ENCODE peak calls at places on chromosome 15, in five cellular contexts. E, J, L, Z and B are unnamed samples.

GRCh38 chr15:77064539-77065308 is 6.2 kb downstream of the TSPAN3 start:
- DNase-seq in E (no peak), J (no peak), L (no peak), Z (no peak), B (no peak)

GRCh38 chr15:25345943-25346342 is 92.9 kb downstream of the UBE3A start:
- DNase-seq in E (peak), J (peak), L (no peak), Z (peak), B (no peak)

GRCh38 chr15:94749848-94750617 is 518.7 kb downstream of the MCTP2 start:
- DNase-seq in E (no peak), J (no peak), L (no peak), Z (no peak), B (no peak)

GRCh38 chr15:52011711-52012144 is 7.3 kb upstream of the MAPK6 start:
- DNase-seq in E (no peak), J (no peak), L (no peak), Z (no peak), B (no peak)

GRCh38 chr15:24971772-24972171 is 17.0 kb downstream of the SNRPN start:
- DNase-seq in E (no peak), J (no peak), L (no peak), Z (no peak), B (no peak)

GRCh38 chr15:71804695-71805470 is 5.5 kb upstream of the NR2E3 start:
- DNase-seq in E (no peak), J (no peak), L (peak), Z (no peak), B (no peak)

GRCh38 chr15:88274534-88275460 is 18.3 kb upstream of the NTRK3 start:
- DNase-seq in E (peak), J (peak), L (peak), Z (peak), B (peak)

GRCh38 chr15:69522361-69522760 is 69.7 kb downstream of the RPLP1 start:
- DNase-seq in E (no peak), J (peak), L (no peak), Z (no peak), B (no peak)

GRCh38 chr15:68303560-68304436 is 26.3 kb downstream of the FEM1B start:
- DNase-seq in E (no peak), J (peak), L (no peak), Z (no peak), B (no peak)

GRCh38 chr15:92047900-92048299 is 194.4 kb downstream of the SLCO3A1 start:
- DNase-seq in E (no peak), J (no peak), L (no peak), Z (no peak), B (no peak)

GRCh38 chr15:92012368-92012629 is 158.8 kb downstream of the SLCO3A1 start:
- DNase-seq in E (no peak), J (no peak), L (no peak), Z (no peak), B (no peak)

GRCh38 chr15:51144021-51144532 is 49.4 kb upstream of the TNFAIP8L3 start:
- DNase-seq in E (peak), J (no peak), L (no peak), Z (no peak), B (peak)

GRCh38 chr15:35519536-35520149 is 26.3 kb downstream of the DPH6 start:
- DNase-seq in E (peak), J (no peak), L (peak), Z (no peak), B (no peak)

DNA sequence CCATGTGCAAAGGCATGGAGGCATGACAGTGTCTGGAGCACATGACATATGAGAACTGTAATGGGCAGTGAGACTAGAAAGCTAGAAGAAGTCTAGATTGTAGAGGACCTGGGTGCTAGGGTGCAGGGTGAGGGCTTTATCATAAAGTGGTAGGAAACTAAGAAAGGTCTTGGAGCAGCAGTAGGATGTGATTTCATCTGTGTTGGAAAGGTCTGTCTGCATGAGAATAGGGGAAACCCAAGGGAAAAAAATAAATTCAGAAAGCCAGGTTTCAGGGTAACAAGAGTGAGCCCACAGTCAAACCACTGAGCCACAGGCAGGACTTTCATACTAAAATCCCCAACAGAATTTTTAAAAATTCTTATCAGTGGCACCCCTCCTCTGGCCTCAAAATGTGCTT is 54.5 kb downstream of the CCDC33 start:
- DNase-seq in E (no peak), J (no peak), L (no peak), Z (no peak), B (no peak)
- H3K4me3 ChIP-seq in E (no peak), J (no peak), L (no peak), Z (no peak), B (no peak)

DNA sequence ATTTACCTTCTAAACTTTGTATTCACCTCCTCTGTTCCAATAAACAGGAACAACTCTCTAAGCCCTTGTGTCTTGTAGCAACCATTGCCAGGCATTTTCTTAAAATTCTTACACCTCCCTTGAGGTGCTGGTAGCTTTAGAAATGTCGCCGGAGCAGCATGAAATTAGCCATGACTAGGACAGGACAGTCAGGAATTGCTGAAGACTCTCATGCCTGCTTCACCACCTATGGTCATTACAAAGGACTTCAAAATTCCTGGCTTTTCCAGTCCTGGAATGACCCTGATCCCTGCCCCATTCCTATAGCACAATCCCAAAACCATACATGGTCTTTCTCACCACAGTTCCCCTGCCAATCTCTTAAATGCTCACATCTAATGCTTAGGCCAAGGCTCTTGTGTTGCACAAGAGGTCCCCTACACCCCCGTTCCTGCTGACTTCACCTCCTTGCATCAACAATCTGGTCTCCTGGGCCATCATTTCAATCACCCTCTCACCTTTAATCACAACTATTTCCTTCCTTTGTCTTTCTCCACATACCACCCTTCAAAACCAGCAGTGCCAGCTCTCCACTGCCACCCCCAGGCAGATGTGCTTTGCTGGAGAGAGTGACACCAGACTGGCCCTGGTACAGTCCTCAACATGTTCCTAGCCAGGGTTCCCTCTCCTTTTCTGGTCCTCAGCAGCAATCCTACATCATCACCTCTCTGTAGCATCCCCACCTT is 113.2 kb upstream of the TJP1 start:
- DNase-seq in E (no peak), J (no peak), L (no peak), Z (no peak), B (no peak)
- TF ChIP-seq CTCF in E (no peak), J (no peak), L (peak), Z (peak), B (peak)

GRCh38 chr15:63169796-63170195 is 12.5 kb upstream of the RPS27L start:
- DNase-seq in E (no peak), J (no peak), L (no peak), Z (no peak), B (no peak)

GRCh38 chr15:63160638-63161037 is 3.4 kb upstream of the RPS27L start:
- DNase-seq in E (no peak), J (no peak), L (no peak), Z (no peak), B (no peak)

GRCh38 chr15:63166219-63166618 is 8.9 kb upstream of the RPS27L start:
- DNase-seq in E (no peak), J (no peak), L (peak), Z (no peak), B (no peak)

DNA sequence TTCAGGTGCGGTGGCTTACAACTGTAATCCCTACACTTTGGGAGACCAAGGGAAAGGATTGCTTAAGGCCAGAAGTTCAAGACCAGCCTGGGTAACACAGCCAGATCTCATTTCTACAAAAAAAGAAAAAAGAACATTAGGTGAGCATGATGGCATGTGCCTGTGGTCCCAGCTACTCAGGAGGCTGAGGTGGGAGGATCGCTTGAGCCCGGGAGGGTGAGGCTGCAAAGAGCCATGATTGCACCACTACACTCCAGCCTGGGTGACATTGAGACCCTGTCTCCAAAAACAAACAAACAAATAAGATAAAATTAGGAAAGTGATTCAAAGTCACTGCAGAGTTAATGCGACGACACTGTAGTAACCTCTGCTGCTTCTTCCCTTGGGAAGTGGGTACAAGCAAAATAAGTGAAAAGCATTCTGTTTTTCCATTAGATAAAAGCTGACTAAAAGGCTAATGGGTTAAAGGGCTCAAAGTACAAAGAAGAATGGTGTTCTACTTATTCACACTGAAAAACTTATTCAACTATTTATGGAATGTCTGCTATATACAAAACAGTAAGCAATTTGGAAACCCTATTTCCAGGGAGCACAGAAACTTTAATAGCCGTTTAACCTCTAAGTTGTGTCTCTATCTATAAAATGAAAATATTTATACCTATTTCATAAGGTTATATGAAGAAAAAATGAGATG is 8.0 kb upstream of the RPS27L start:
- DNase-seq in E (no peak), J (no peak), L (no peak), Z (no peak), B (no peak)
- H3K4me3 ChIP-seq in E (no peak), J (no peak), L (no peak), Z (no peak), B (no peak)

DNA sequence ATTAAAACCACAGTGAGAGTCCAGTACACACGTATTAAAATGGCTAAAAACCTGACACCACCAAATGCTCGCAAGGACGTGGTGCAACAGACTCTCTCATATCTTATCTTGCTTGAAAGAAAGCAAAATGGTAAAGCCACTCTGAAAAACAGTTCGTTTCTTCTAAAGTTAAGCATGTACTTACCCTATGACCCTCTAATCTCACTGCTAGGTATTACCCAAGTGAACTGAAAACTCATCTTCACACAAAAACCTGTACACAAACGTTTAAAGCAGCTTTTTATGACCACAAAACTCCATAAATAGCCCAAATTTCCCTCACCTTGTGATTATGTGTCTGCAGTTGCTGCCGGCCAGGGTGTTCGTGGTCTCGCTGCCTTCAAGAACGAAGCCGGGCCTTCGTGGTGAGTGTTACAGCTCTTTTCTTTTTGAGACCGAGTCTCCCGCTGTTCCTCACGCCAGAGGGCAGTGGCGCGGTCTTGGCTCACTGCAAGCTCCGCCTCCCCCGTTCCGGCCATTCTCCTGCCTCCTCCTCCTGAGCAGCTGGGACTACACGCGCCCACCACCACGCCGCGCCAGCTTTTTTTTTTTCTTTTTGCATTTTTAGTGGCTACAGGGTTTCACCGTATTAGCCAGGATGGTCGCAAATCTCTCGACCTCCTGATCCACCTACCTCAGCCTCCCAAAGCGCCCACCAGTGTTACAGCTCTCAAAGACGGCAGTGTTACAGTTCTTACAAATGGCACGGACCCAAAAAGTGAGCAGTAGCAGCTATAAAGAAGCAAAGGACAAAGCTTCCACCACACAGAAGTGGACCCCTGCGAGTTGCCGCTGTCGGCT is 165.4 kb downstream of the TJP1 start:
- DNase-seq in E (no peak), J (no peak), L (no peak), Z (no peak), B (no peak)
- TF ChIP-seq CTCF in E (no peak), J (no peak), L (no peak), Z (no peak), B (no peak)

GRCh38 chr15:32642667-32643425 is 1.3 kb downstream of the SCG5 start:
- DNase-seq in E (no peak), J (no peak), L (no peak), Z (no peak), B (no peak)
- H3K4me3 ChIP-seq in E (no peak), J (no peak), L (no peak), Z (no peak), B (no peak)

DNA sequence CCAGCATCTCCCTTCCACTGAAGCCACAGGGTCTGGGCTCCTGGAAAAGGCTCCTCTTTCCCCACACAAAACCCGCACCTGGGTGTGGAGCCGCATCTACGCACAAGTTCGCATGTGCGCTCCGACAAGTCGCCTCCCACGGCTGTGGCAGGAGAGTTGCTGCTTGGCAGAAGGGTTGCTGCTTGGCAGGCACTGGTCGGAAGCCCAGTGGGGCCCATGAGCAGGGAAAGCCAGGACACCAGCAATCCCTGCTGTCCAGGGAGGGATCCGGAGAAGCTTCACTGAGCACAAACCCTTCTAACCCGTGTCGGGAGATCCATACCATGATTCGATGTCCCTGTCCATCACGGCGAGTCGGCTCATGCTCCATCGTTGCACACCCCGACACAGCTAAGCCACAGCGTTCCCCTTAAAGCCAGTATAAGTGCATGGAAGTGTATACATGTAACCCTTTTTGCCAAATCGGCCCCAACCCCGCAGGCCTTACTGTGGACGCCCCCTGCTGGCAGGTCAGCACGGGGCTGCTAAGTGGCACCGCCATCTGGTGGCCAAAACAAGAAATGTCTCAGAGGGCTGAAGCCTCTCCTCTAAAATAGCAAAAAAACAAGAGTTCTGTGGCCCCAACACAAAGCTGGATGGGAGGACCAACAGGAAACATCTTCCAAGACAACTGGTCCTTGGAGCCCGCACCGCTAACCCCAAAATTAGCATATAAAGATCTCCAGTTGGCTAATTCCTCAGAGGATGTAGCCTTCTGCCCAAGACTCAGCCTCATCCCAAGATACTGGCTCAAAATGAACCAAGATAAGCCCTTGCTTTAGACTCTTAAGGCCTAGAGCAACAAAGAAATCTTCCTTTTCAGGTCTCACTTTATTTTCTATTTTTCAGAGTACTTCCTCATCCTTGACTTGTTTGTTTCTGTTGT is 8.3 kb downstream of the ANKRD63 start:
- DNase-seq in E (peak), J (peak), L (peak), Z (peak), B (peak)
- TF ChIP-seq CTCF in E (peak), J (peak), L (peak), Z (no peak), B (peak)